ENCODE peak calls at places on chromosomes 4 and X, in four cellular contexts. One of them, this sample, is unnamed.

GRCh38 chr4:23934915-23935314 is 45.1 kb upstream of the PPARGC1A start:
- DNase-seq in HepG2: no peak
- DNase-seq in adrenal gland: peak; percentile 75
- DNase-seq in HCT116: no peak
- DNase-seq in this sample: no peak

GRCh38 chr4:124318292-124318691 is 394.2 kb downstream of the ANKRD50 start:
- DNase-seq in HepG2: no peak
- DNase-seq in adrenal gland: no peak
- DNase-seq in HCT116: no peak
- DNase-seq in this sample: no peak

GRCh38 chrX:118373538-118373937 is 27.6 kb downstream of the WDR44 start:
- DNase-seq in HCT116: no peak
- DNase-seq in HepG2: peak; percentile 30
- DNase-seq in adrenal gland: no peak
- DNase-seq in this sample: no peak

GRCh38 chr4:78410651-78411050 is 140.9 kb upstream of the ANXA3 start:
- DNase-seq in adrenal gland: no peak
- DNase-seq in HepG2: no peak
- DNase-seq in HCT116: no peak
- DNase-seq in this sample: no peak

GRCh38 chrX:34631826-34632225 is 25.3 kb downstream of the TMEM47 start:
- DNase-seq in adrenal gland: no peak
- DNase-seq in HCT116: no peak
- DNase-seq in HepG2: no peak
- DNase-seq in this sample: no peak

GRCh38 chr4:53547983-53548382 is 43.3 kb downstream of the LNX1 start:
- DNase-seq in HepG2: no peak
- DNase-seq in HCT116: no peak
- DNase-seq in adrenal gland: no peak
- DNase-seq in this sample: no peak

GRCh38 chr4:145280541-145280940 is 100.2 kb upstream of the OTUD4 start:
- DNase-seq in HepG2: no peak
- DNase-seq in adrenal gland: no peak
- DNase-seq in HCT116: no peak
- DNase-seq in this sample: no peak

GRCh38 chrX:38409289-38409688 is 56.9 kb downstream of the OTC start:
- DNase-seq in HepG2: no peak
- DNase-seq in HCT116: no peak
- DNase-seq in adrenal gland: no peak
- DNase-seq in this sample: no peak

GRCh38 chrX:67604979-67605703 is 61.3 kb downstream of the AR start:
- DNase-seq in HepG2: no peak
- DNase-seq in HCT116: no peak
- DNase-seq in adrenal gland: no peak
- DNase-seq in this sample: no peak

GRCh38 chrX:72105436-72105835 is 26.3 kb downstream of the RTL5 start:
- DNase-seq in adrenal gland: no peak
- DNase-seq in HepG2: no peak
- DNase-seq in HCT116: no peak
- DNase-seq in this sample: no peak

GRCh38 chr4:157075811-157076577 is at the start of gene GLRB:
- DNase-seq in adrenal gland: peak; percentile 23
- DNase-seq in HCT116: no peak
- DNase-seq in HepG2: no peak
- DNase-seq in this sample: peak; percentile 52
- TF ChIP-seq POLR2A in adrenal gland: peak; percentile 21
- TF ChIP-seq POLR2A in HCT116: no peak
- TF ChIP-seq POLR2A in HepG2: no peak
- TF ChIP-seq POLR2A in this sample: no peak

DNA sequence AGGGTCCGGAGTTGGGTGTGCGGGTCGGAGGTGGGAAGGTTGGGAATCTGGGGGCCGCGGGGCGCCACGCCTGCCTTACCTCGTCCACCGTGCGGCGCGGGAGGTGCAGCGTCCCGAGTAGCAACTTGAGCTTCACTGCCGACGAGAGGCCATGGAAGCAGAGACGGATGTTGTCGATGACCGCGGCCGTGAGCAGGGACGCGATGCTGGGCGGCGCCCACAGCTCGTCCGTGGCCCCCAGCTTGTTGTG is 178 bp downstream of the NELFA start:
- DNase-seq in HepG2: no peak
- DNase-seq in HCT116: no peak
- DNase-seq in adrenal gland: no peak
- DNase-seq in this sample: no peak
- TF ChIP-seq POLR2A in HepG2: no peak
- TF ChIP-seq POLR2A in HCT116: no peak
- TF ChIP-seq POLR2A in adrenal gland: no peak
- TF ChIP-seq POLR2A in this sample: no peak

GRCh38 chr4:61760820-61761219 is 560.7 kb downstream of the ADGRL3 start:
- DNase-seq in HepG2: no peak
- DNase-seq in adrenal gland: no peak
- DNase-seq in HCT116: no peak
- DNase-seq in this sample: no peak
- TF ChIP-seq POLR2A in HepG2: no peak
- TF ChIP-seq POLR2A in adrenal gland: no peak
- TF ChIP-seq POLR2A in HCT116: no peak
- TF ChIP-seq POLR2A in this sample: no peak

GRCh38 chr4:2936773-2937145 is 26.4 kb downstream of the NOP14 start:
- DNase-seq in HCT116: no peak
- DNase-seq in adrenal gland: peak; percentile 81
- DNase-seq in HepG2: no peak
- DNase-seq in this sample: no peak
- TF ChIP-seq POLR2A in HCT116: no peak
- TF ChIP-seq POLR2A in adrenal gland: no peak
- TF ChIP-seq POLR2A in HepG2: no peak
- TF ChIP-seq POLR2A in this sample: no peak

This sample was measured in erythroblast.